ENCODE peak calls at places on chromosomes 3 and 15, in five cellular contexts. One of them, this sample, is unnamed.

GRCh38 chr3:156802827-156803606 is 23.1 kb upstream of the LEKR1 start:
- DNase-seq in heart left ventricle: no peak
- DNase-seq in CD4-positive, alpha-beta T cell: no peak
- DNase-seq in MCF 10A: no peak
- DNase-seq in AG09319: no peak
- DNase-seq in this sample: no peak

GRCh38 chr3:184037816-184038215 is 6.3 kb downstream of the HTR3D start:
- DNase-seq in MCF 10A: no peak
- DNase-seq in heart left ventricle: no peak
- DNase-seq in AG09319: no peak
- DNase-seq in CD4-positive, alpha-beta T cell: no peak
- DNase-seq in this sample: no peak

GRCh38 chr3:56758539-56758981 is 43.2 kb downstream of the ARHGEF3 start:
- DNase-seq in AG09319: peak; percentile 86
- DNase-seq in heart left ventricle: no peak
- DNase-seq in MCF 10A: peak; percentile 83
- DNase-seq in CD4-positive, alpha-beta T cell: peak; percentile 15
- DNase-seq in this sample: peak; percentile 50

GRCh38 chr3:27712136-27713065 is 9.7 kb downstream of the EOMES start:
- DNase-seq in AG09319: peak; percentile 54
- DNase-seq in MCF 10A: peak; percentile 83
- DNase-seq in CD4-positive, alpha-beta T cell: peak; percentile 69
- DNase-seq in heart left ventricle: peak; percentile 80
- DNase-seq in this sample: peak; percentile 76

GRCh38 chr15:31571676-31572075 is 245.0 kb downstream of the KLF13 start:
- DNase-seq in heart left ventricle: no peak
- DNase-seq in AG09319: no peak
- DNase-seq in CD4-positive, alpha-beta T cell: no peak
- DNase-seq in MCF 10A: peak; percentile 41
- DNase-seq in this sample: peak; percentile 55

GRCh38 chr3:69241769-69242168 is 119.4 kb upstream of the LMOD3 start:
- DNase-seq in heart left ventricle: no peak
- DNase-seq in MCF 10A: no peak
- DNase-seq in CD4-positive, alpha-beta T cell: no peak
- DNase-seq in AG09319: no peak
- DNase-seq in this sample: no peak

GRCh38 chr3:8441969-8442559 is 59.6 kb upstream of the LMCD1 start:
- DNase-seq in MCF 10A: peak; percentile 69
- DNase-seq in AG09319: peak; percentile 40
- DNase-seq in CD4-positive, alpha-beta T cell: no peak
- DNase-seq in heart left ventricle: no peak
- DNase-seq in this sample: peak; percentile 57

GRCh38 chr3:32009957-32010356 is 28.4 kb downstream of the ZNF860 start:
- DNase-seq in heart left ventricle: no peak
- DNase-seq in MCF 10A: no peak
- DNase-seq in AG09319: no peak
- DNase-seq in CD4-positive, alpha-beta T cell: no peak
- DNase-seq in this sample: no peak

GRCh38 chr3:120170223-120170622 is 76.0 kb upstream of the GSK3B start:
- DNase-seq in AG09319: no peak
- DNase-seq in MCF 10A: peak; percentile 93
- DNase-seq in heart left ventricle: no peak
- DNase-seq in CD4-positive, alpha-beta T cell: no peak
- DNase-seq in this sample: peak; percentile 86

GRCh38 chr3:35665390-35666055 is 26.2 kb downstream of the ARPP21 start:
- DNase-seq in AG09319: no peak
- DNase-seq in MCF 10A: no peak
- DNase-seq in heart left ventricle: no peak
- DNase-seq in CD4-positive, alpha-beta T cell: no peak
- DNase-seq in this sample: no peak

GRCh38 chr15:72242775-72243370 is 11.9 kb upstream of the PKM start:
- DNase-seq in AG09319: no peak
- DNase-seq in heart left ventricle: no peak
- DNase-seq in MCF 10A: no peak
- DNase-seq in CD4-positive, alpha-beta T cell: no peak
- DNase-seq in this sample: no peak

GRCh38 chr3:28624079-28624478 is 275.5 kb upstream of the AZI2 start:
- DNase-seq in MCF 10A: no peak
- DNase-seq in heart left ventricle: no peak
- DNase-seq in CD4-positive, alpha-beta T cell: no peak
- DNase-seq in AG09319: no peak
- DNase-seq in this sample: no peak

GRCh38 chr3:171323934-171324535 is 136.2 kb downstream of the TNIK start:
- DNase-seq in MCF 10A: no peak
- DNase-seq in heart left ventricle: no peak
- DNase-seq in AG09319: no peak
- DNase-seq in CD4-positive, alpha-beta T cell: no peak
- DNase-seq in this sample: no peak

GRCh38 chr3:8816106-8816505 is 46.7 kb upstream of the OXTR start:
- DNase-seq in heart left ventricle: no peak
- DNase-seq in CD4-positive, alpha-beta T cell: no peak
- DNase-seq in AG09319: no peak
- DNase-seq in MCF 10A: no peak
- DNase-seq in this sample: no peak

GRCh38 chr3:163490119-163490518 is 1588.2 kb downstream of the SI start:
- DNase-seq in heart left ventricle: no peak
- DNase-seq in CD4-positive, alpha-beta T cell: no peak
- DNase-seq in MCF 10A: peak; percentile 76
- DNase-seq in AG09319: peak; percentile 0
- DNase-seq in this sample: peak; percentile 13

GRCh38 chr3:187966636-187967035 is 187.3 kb upstream of the LPP start:
- DNase-seq in CD4-positive, alpha-beta T cell: no peak
- DNase-seq in MCF 10A: peak; percentile 31
- DNase-seq in AG09319: no peak
- DNase-seq in heart left ventricle: no peak
- DNase-seq in this sample: no peak

GRCh38 chr3:113117511-113118302 is 93.7 kb upstream of the BOC start:
- DNase-seq in AG09319: no peak
- DNase-seq in MCF 10A: no peak
- DNase-seq in CD4-positive, alpha-beta T cell: no peak
- DNase-seq in heart left ventricle: no peak
- DNase-seq in this sample: peak; percentile 32

GRCh38 chr3:188339410-188340295 is 185.7 kb downstream of the LPP start:
- DNase-seq in CD4-positive, alpha-beta T cell: no peak
- DNase-seq in MCF 10A: no peak
- DNase-seq in heart left ventricle: no peak
- DNase-seq in AG09319: no peak
- DNase-seq in this sample: no peak

GRCh38 chr15:81174759-81175327 is 21.8 kb upstream of the IL16 start:
- DNase-seq in MCF 10A: no peak
- DNase-seq in CD4-positive, alpha-beta T cell: no peak
- DNase-seq in AG09319: no peak
- DNase-seq in heart left ventricle: no peak
- DNase-seq in this sample: no peak

GRCh38 chr15:92614791-92615785 is 40.5 kb downstream of the FAM174B start:
- DNase-seq in CD4-positive, alpha-beta T cell: no peak
- DNase-seq in AG09319: no peak
- DNase-seq in heart left ventricle: no peak
- DNase-seq in MCF 10A: no peak
- DNase-seq in this sample: no peak

GRCh38 chr3:64163755-64164148 is 61.5 kb downstream of the PRICKLE2 start:
- DNase-seq in heart left ventricle: no peak
- DNase-seq in AG09319: peak; percentile 57
- DNase-seq in CD4-positive, alpha-beta T cell: no peak
- DNase-seq in MCF 10A: peak; percentile 85
- DNase-seq in this sample: peak; percentile 51

GRCh38 chr15:28975766-28976179 is 90.0 kb downstream of the APBA2 start:
- DNase-seq in heart left ventricle: no peak
- DNase-seq in MCF 10A: peak; percentile 54
- DNase-seq in CD4-positive, alpha-beta T cell: peak; percentile 69
- DNase-seq in AG09319: no peak
- DNase-seq in this sample: peak; percentile 76

GRCh38 chr3:154018100-154018696 is 103.0 kb upstream of the ARHGEF26 start:
- DNase-seq in AG09319: no peak
- DNase-seq in CD4-positive, alpha-beta T cell: peak; percentile 5
- DNase-seq in heart left ventricle: no peak
- DNase-seq in MCF 10A: peak; percentile 65
- DNase-seq in this sample: peak; percentile 15

GRCh38 chr3:123743121-123743520 is 141.0 kb downstream of the MYLK start:
- DNase-seq in AG09319: no peak
- DNase-seq in MCF 10A: no peak
- DNase-seq in CD4-positive, alpha-beta T cell: no peak
- DNase-seq in heart left ventricle: no peak
- DNase-seq in this sample: no peak

GRCh38 chr3:123750209-123750608 is 133.9 kb downstream of the MYLK start:
- DNase-seq in heart left ventricle: no peak
- DNase-seq in MCF 10A: no peak
- DNase-seq in CD4-positive, alpha-beta T cell: no peak
- DNase-seq in AG09319: no peak
- DNase-seq in this sample: no peak

GRCh38 chr3:123749716-123750115 is 134.4 kb downstream of the MYLK start:
- DNase-seq in MCF 10A: peak; percentile 86
- DNase-seq in CD4-positive, alpha-beta T cell: no peak
- DNase-seq in heart left ventricle: no peak
- DNase-seq in AG09319: peak; percentile 89
- DNase-seq in this sample: no peak

GRCh38 chr3:123741058-123741511 is 143.0 kb downstream of the MYLK start:
- DNase-seq in AG09319: no peak
- DNase-seq in heart left ventricle: no peak
- DNase-seq in MCF 10A: no peak
- DNase-seq in CD4-positive, alpha-beta T cell: no peak
- DNase-seq in this sample: no peak

GRCh38 chr3:123745184-123745855 is 138.8 kb downstream of the MYLK start:
- DNase-seq in CD4-positive, alpha-beta T cell: no peak
- DNase-seq in AG09319: no peak
- DNase-seq in MCF 10A: no peak
- DNase-seq in heart left ventricle: no peak
- DNase-seq in this sample: no peak
- TF ChIP-seq CTCF in CD4-positive, alpha-beta T cell: no peak
- TF ChIP-seq CTCF in AG09319: peak; percentile 42
- TF ChIP-seq CTCF in MCF 10A: peak; percentile 25
- TF ChIP-seq CTCF in heart left ventricle: no peak
- TF ChIP-seq CTCF in this sample: no peak

DNA sequence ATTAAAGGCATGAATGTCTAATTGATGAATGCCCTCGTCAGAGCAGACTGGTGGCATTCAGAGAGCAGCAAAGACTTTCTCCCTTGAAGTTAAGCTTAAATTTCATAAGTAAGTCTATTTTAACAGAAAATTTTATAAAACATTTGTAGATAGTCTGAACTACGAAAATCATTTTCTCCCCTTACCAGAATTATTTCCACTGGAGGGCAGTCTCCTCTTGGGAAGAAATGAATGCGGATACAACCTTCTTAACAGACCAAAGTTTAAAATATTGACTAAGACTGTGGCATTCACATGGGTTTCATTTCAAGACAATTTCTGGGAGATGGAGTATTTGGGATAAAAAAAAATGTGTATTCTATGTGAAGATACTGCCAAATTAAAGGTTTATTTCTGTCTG is 669.0 kb downstream of the FHIT start:
- DNase-seq in AG09319: no peak
- DNase-seq in heart left ventricle: no peak
- DNase-seq in MCF 10A: peak; percentile 35
- DNase-seq in CD4-positive, alpha-beta T cell: no peak
- DNase-seq in this sample: no peak
- TF ChIP-seq CTCF in AG09319: peak; percentile 10
- TF ChIP-seq CTCF in heart left ventricle: peak; percentile 30
- TF ChIP-seq CTCF in MCF 10A: peak; percentile 12
- TF ChIP-seq CTCF in CD4-positive, alpha-beta T cell: no peak
- TF ChIP-seq CTCF in this sample: no peak

DNA sequence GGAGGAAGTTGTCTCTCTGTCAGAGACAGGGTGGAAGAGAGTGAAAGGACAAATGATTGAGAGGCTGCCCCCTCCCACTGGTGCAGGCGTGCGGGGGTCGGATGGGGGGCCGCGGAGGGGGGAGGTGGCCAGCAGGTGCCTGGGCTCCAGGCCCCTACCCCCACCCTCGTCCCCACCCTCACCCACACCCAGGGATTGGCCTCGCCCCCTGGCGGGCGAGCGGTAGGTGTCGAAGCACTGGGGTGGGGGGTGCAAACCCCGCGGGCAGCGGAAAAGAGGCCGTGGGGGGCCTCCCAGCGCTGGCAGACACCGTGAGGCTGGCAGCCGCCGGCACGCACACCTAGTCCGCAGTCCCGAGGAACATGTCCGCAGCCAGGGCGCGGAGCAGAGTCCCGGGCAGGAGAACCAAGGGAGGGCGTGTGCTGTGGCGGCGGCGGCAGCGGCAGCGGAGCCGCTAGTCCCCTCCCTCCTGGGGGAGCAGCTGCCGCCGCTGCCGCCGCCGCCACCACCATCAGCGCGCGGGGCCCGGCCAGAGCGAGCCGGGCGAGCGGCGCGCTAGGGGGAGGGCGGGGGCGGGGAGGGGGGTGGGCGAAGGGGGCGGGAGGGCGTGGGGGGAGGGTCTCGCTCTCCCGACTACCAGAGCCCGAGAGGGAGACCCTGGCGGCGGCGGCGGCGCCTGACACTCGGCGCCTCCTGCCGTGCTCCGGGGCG is at the start of gene KAT2B:
- DNase-seq in MCF 10A: peak; percentile 70
- DNase-seq in CD4-positive, alpha-beta T cell: peak; percentile 81
- DNase-seq in AG09319: no peak
- DNase-seq in heart left ventricle: peak; percentile 88
- DNase-seq in this sample: peak; percentile 69
- TF ChIP-seq CTCF in MCF 10A: no peak
- TF ChIP-seq CTCF in CD4-positive, alpha-beta T cell: peak; percentile 90
- TF ChIP-seq CTCF in AG09319: peak; percentile 58
- TF ChIP-seq CTCF in heart left ventricle: peak; percentile 74
- TF ChIP-seq CTCF in this sample: peak; percentile 71

GRCh38 chr15:70190296-70190695 is 92.6 kb upstream of the TLE3 start:
- DNase-seq in AG09319: no peak
- DNase-seq in heart left ventricle: no peak
- DNase-seq in MCF 10A: no peak
- DNase-seq in CD4-positive, alpha-beta T cell: no peak
- DNase-seq in this sample: no peak

GRCh38 chr15:70187331-70187730 is 89.6 kb upstream of the TLE3 start:
- DNase-seq in heart left ventricle: no peak
- DNase-seq in MCF 10A: no peak
- DNase-seq in AG09319: no peak
- DNase-seq in CD4-positive, alpha-beta T cell: no peak
- DNase-seq in this sample: no peak

GRCh38 chr15:70189826-70190225 is 92.1 kb upstream of the TLE3 start:
- DNase-seq in CD4-positive, alpha-beta T cell: no peak
- DNase-seq in MCF 10A: no peak
- DNase-seq in AG09319: no peak
- DNase-seq in heart left ventricle: no peak
- DNase-seq in this sample: no peak

GRCh38 chr15:70186152-70186551 is 88.4 kb upstream of the TLE3 start:
- DNase-seq in heart left ventricle: no peak
- DNase-seq in AG09319: no peak
- DNase-seq in CD4-positive, alpha-beta T cell: no peak
- DNase-seq in MCF 10A: no peak
- DNase-seq in this sample: no peak

GRCh38 chr15:70188286-70188685 is 90.6 kb upstream of the TLE3 start:
- DNase-seq in heart left ventricle: no peak
- DNase-seq in MCF 10A: no peak
- DNase-seq in CD4-positive, alpha-beta T cell: no peak
- DNase-seq in AG09319: no peak
- DNase-seq in this sample: no peak
- TF ChIP-seq CTCF in heart left ventricle: no peak
- TF ChIP-seq CTCF in MCF 10A: no peak
- TF ChIP-seq CTCF in CD4-positive, alpha-beta T cell: no peak
- TF ChIP-seq CTCF in AG09319: no peak
- TF ChIP-seq CTCF in this sample: no peak

This sample was measured in RWPE1.